ENCODE peak calls at places on chromosomes 7 and 10, in six cellular contexts. I is IMR-90; E is lower lobe of right lung; O is CD8-positive, alpha-beta memory T cell; G is NCI-H1092; K is HEK293T. U is an unnamed sample.

GRCh38 chr7:2166625-2167280 is 66.0 kb downstream of the MAD1L1 start:
- DNase-seq in E (no peak), O (no peak), I (no peak), K (no peak), G (no peak), U (no peak)

GRCh38 chr10:72784551-72785421 is 92.8 kb downstream of the MCU start:
- DNase-seq in O (no peak), G (no peak), I (peak; percentile 92), E (peak; percentile 54), K (no peak), U (no peak)

GRCh38 chr10:59894114-59894513 is 12.2 kb downstream of the CCDC6 start:
- DNase-seq in G (no peak), E (peak; percentile 75), K (no peak), I (peak; percentile 93), O (no peak), U (peak; percentile 79)

GRCh38 chr7:15495170-15495569 is 66.6 kb downstream of the AGMO start:
- DNase-seq in I (no peak), K (no peak), E (no peak), O (no peak), G (no peak), U (no peak)

GRCh38 chr7:30470163-30470770 is 8.3 kb downstream of the NOD1 start:
- DNase-seq in E (no peak), O (no peak), I (peak; percentile 65), K (no peak), G (peak; percentile 31), U (no peak)

GRCh38 chr10:49844775-49845561 is 82.8 kb upstream of the OGDHL start:
- DNase-seq in G (no peak), O (no peak), I (peak; percentile 76), E (no peak), K (no peak), U (no peak)

GRCh38 chr7:7972128-7972527 is 3.5 kb downstream of the GLCCI1 start:
- DNase-seq in G (no peak), E (no peak), I (peak; percentile 6), O (no peak), K (no peak), U (no peak)

GRCh38 chr7:625376-625971 is 101.0 kb upstream of the DNAAF5 start:
- DNase-seq in K (no peak), G (no peak), O (no peak), E (no peak), I (no peak), U (peak; percentile 1)

GRCh38 chr10:96124230-96125141 is 5.6 kb upstream of the ZNF518A start:
- DNase-seq in G (no peak), E (peak; percentile 64), I (peak; percentile 36), K (peak; percentile 73), O (no peak), U (peak; percentile 51)

GRCh38 chr10:131231965-131232541 is 79.5 kb downstream of the TCERG1L start:
- DNase-seq in I (no peak), K (no peak), E (peak; percentile 33), G (no peak), O (no peak), U (no peak)

GRCh38 chr7:122059516-122059915 is 84.5 kb downstream of the AASS start:
- DNase-seq in K (no peak), E (no peak), G (no peak), I (no peak), O (no peak), U (no peak)

GRCh38 chr7:22339725-22340390 is 17.1 kb downstream of the RAPGEF5 start:
- DNase-seq in O (no peak), G (no peak), E (no peak), K (no peak), I (no peak), U (no peak)

GRCh38 chr7:101870361-101871062 is 53.1 kb downstream of the CUX1 start:
- DNase-seq in G (no peak), E (no peak), K (no peak), O (no peak), I (peak; percentile 59), U (no peak)

GRCh38 chr7:86978804-86979506 is 80.5 kb downstream of the ELAPOR2 start:
- DNase-seq in G (no peak), I (no peak), K (no peak), O (peak; percentile 74), E (no peak), U (no peak)

GRCh38 chr10:89515031-89515841 is 20.2 kb downstream of the SLC16A12 start:
- DNase-seq in E (no peak), G (no peak), O (no peak), K (no peak), I (peak; percentile 100), U (no peak)

GRCh38 chr10:132113206-132113605 is 47.5 kb downstream of the JAKMIP3 start:
- DNase-seq in I (no peak), E (peak; percentile 14), K (no peak), O (no peak), G (no peak), U (no peak)